ENCODE peak calls at places on chromosomes 6 and 20, in ten cellular contexts. B is fibroblast of the aortic adventitia; R is body of pancreas; T is Jurkat, Clone E6-1; X is CD8-positive, alpha-beta T cell; Y is prostate gland; L is pancreas; G is GM12865; W is thoracic aorta; I is heart right ventricle. H is an unnamed sample.

GRCh38 chr20:61736001-61736635 is 329.6 kb downstream of the TAF4 start:
- DNase-seq in B (no peak), Y (no peak), I (no peak), G (no peak), X (no peak), W (no peak), T (no peak), L (no peak), R (no peak), H (no peak)

GRCh38 chr6:134041093-134041492 is 11.3 kb downstream of the SLC2A12 start:
- DNase-seq in W (no peak), T (no peak), Y (no peak), B (peak), I (no peak), R (no peak), G (no peak), L (no peak), X (no peak), H (no peak)

GRCh38 chr20:46991850-46992639 is 97.4 kb downstream of the EYA2 start:
- DNase-seq in I (no peak), R (no peak), X (no peak), Y (no peak), T (no peak), L (no peak), G (no peak), B (no peak), W (no peak), H (no peak)

GRCh38 chr6:135358907-135359459 is 138.6 kb downstream of the AHI1 start:
- DNase-seq in L (no peak), R (no peak), G (no peak), X (no peak), T (no peak), W (no peak), B (peak), Y (no peak), I (no peak), H (no peak)

GRCh38 chr6:33589723-33590530 is 9.9 kb upstream of the BAK1 start:
- DNase-seq in B (peak), I (no peak), X (peak), T (no peak), R (peak), G (peak), W (no peak), L (peak), Y (peak), H (no peak)

GRCh38 chr20:62790075-62790474 is 6.2 kb upstream of the MRGBP start:
- DNase-seq in I (no peak), T (no peak), Y (no peak), R (no peak), X (no peak), L (no peak), W (no peak), B (no peak), G (no peak), H (no peak)

GRCh38 chr20:44182135-44182765 is 4.7 kb downstream of the JPH2 start:
- DNase-seq in Y (no peak), G (no peak), L (no peak), W (no peak), I (no peak), T (no peak), B (no peak), R (no peak), X (no peak), H (no peak)

GRCh38 chr6:165804331-165805066 is 141.5 kb upstream of the PDE10A start:
- DNase-seq in Y (no peak), R (no peak), T (no peak), G (no peak), B (peak), I (peak), X (no peak), W (no peak), L (no peak), H (peak)

GRCh38 chr20:63183422-63184146 is 32.3 kb downstream of the YTHDF1 start:
- DNase-seq in B (peak), R (peak), Y (peak), T (no peak), X (peak), I (no peak), W (no peak), L (peak), G (peak), H (no peak)

GRCh38 chr6:137830562-137830961 is 36.5 kb upstream of the TNFAIP3 start:
- DNase-seq in W (no peak), G (peak), L (no peak), X (no peak), Y (no peak), R (no peak), T (no peak), I (no peak), B (peak), H (no peak)

GRCh38 chr20:35506872-35507638 is 22.4 kb downstream of the C20orf173 start:
- DNase-seq in W (no peak), Y (no peak), I (no peak), G (peak), T (no peak), R (no peak), B (no peak), L (no peak), X (no peak), H (no peak)

GRCh38 chr6:25389501-25389900 is 110.3 kb downstream of the CARMIL1 start:
- DNase-seq in Y (no peak), B (peak), I (no peak), R (no peak), G (no peak), L (no peak), T (no peak), X (no peak), W (no peak), H (no peak)

GRCh38 chr6:155524249-155524651 is 68.6 kb upstream of the NOX3 start:
- DNase-seq in Y (no peak), I (no peak), W (no peak), T (no peak), R (no peak), G (no peak), B (peak), X (no peak), L (no peak), H (no peak)

GRCh38 chr6:142294681-142295080 is 7.1 kb upstream of the ADGRG6 start:
- DNase-seq in X (no peak), Y (no peak), L (no peak), I (no peak), T (no peak), B (no peak), W (no peak), R (no peak), G (no peak), H (no peak)

GRCh38 chr20:11305406-11305805 is 612.3 kb upstream of the BTBD3 start:
- DNase-seq in X (no peak), L (no peak), T (no peak), Y (no peak), W (no peak), G (peak), B (no peak), I (no peak), R (no peak), H (no peak)

GRCh38 chr6:487956-488355 is 96.4 kb downstream of the IRF4 start:
- DNase-seq in L (no peak), R (no peak), W (no peak), I (no peak), X (no peak), G (no peak), T (no peak), Y (no peak), B (no peak), H (no peak)

GRCh38 chr6:27545271-27546046 is 72.6 kb upstream of the ZNF184 start:
- DNase-seq in B (peak), T (no peak), R (no peak), X (no peak), Y (no peak), W (no peak), I (no peak), L (no peak), G (peak), H (no peak)

GRCh38 chr20:45378191-45378590 is at the start of gene TP53TG5:
- DNase-seq in R (no peak), T (peak), Y (no peak), L (no peak), W (no peak), I (no peak), X (no peak), G (no peak), B (no peak), H (no peak)

GRCh38 chr6:94636780-94637385 is 940.5 kb upstream of the MANEA start:
- DNase-seq in G (no peak), L (no peak), T (no peak), R (no peak), X (no peak), W (no peak), Y (no peak), B (no peak), I (no peak), H (no peak)

GRCh38 chr20:62627901-62628612 is 14.2 kb upstream of the SLCO4A1 start:
- DNase-seq in Y (no peak), B (peak), L (peak), W (no peak), R (no peak), I (no peak), G (peak), X (no peak), T (no peak), H (peak)

GRCh38 chr6:26537846-26538571 is at the start of gene HMGN4:
- DNase-seq in X (peak), W (no peak), I (peak), T (peak), R (peak), Y (peak), G (peak), L (peak), B (peak), H (peak)

GRCh38 chr20:5626603-5627002 is 123.6 kb upstream of the SHLD1 start:
- DNase-seq in B (no peak), L (no peak), Y (no peak), I (no peak), X (no peak), G (no peak), W (no peak), R (no peak), T (no peak), H (no peak)

GRCh38 chr20:48326868-48327267 is 500.9 kb downstream of the PREX1 start:
- DNase-seq in L (no peak), Y (no peak), B (no peak), G (no peak), I (peak), T (no peak), R (peak), X (no peak), W (no peak), H (no peak)

DNA sequence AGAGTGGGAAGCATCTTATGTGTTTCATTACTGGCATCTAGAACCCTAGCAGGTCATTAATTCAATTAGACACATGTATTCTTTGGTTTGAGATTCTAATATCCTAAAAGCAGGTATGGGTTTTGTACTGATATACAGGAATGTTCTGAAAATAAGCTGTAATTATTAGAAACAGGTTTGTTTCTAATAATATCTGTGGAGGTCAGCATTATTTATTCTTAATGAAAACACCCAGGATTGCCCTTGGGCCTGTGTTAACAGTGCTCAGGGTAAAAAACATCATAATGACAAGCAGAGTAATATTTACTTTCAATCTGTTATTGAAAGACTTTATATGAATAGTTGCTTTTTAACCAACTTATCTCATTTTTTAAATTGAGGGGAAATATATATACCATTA is 8.0 kb upstream of the TULP4 start:
- DNase-seq in B (no peak), X (no peak), I (no peak), T (no peak), G (no peak), R (no peak), Y (no peak), L (no peak), W (no peak), H (no peak)
- H3K4me3 ChIP-seq in B (no peak), X (no peak), I (no peak), T (no peak), G (no peak), R (no peak), Y (no peak), L (no peak), W (no peak), H (no peak)

DNA sequence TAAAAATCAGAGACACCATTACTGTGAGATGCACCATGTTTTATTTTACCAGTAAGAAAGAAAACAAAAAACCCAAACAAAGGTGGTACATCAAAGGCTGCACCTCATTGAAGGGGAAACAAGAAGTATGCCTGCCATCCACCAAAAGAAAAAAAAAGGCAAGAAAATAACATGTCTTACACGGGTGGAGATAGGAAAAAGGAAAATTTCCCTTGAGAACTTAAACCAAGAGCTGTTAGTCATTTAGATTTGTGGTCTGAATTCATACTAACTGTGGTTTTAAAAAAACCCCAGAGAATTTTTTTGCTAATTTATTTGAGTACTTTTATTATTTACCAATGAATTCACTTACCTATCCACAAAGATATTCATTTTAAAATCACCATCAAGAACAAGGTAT is 144.0 kb downstream of the LRRC1 start:
- DNase-seq in X (no peak), L (no peak), I (no peak), T (peak), R (no peak), B (no peak), Y (no peak), W (no peak), G (no peak), H (no peak)
- H3K4me3 ChIP-seq in X (no peak), L (no peak), I (no peak), T (no peak), R (no peak), B (no peak), Y (no peak), W (no peak), G (no peak), H (no peak)

GRCh38 chr6:29792123-29793035 is 35.2 kb upstream of the HLA-G start:
- DNase-seq in X (peak), R (peak), G (peak), I (peak), Y (peak), T (no peak), W (peak), L (peak), B (peak), H (peak)
- H3K4me3 ChIP-seq in X (peak), R (peak), G (peak), I (peak), Y (peak), T (no peak), W (peak), L (peak), B (peak), H (peak)

GRCh38 chr6:30548375-30548774 is 7.9 kb downstream of the GNL1 start:
- DNase-seq in L (no peak), G (no peak), T (no peak), X (no peak), R (no peak), I (no peak), W (no peak), Y (no peak), B (peak), H (no peak)
- H3K4me3 ChIP-seq in L (no peak), G (no peak), T (no peak), X (no peak), R (no peak), I (no peak), W (no peak), Y (no peak), B (no peak), H (no peak)

DNA sequence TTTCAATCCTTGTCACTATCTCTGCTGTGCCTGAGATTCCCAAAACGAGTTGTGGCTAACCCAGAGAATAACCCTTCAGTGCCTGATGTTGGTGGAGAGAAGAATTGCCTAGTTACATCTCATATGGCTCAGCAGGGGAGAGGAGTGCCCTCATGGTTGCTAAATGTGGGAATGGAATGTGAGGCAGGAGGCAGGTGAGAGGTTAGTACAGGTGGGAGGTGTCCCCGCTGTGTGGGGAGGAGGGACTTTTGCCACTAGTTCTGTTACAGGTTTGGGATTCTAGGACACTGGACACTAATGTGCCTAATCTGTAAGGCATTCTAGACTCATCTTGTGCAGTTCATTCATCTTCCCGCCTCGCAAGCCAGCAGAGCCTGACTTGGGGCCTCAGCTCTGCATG is 16.2 kb downstream of the TULP4 start:
- DNase-seq in W (no peak), L (no peak), R (peak), G (no peak), Y (no peak), X (no peak), T (no peak), B (no peak), I (no peak), H (no peak)
- H3K4me3 ChIP-seq in W (no peak), L (no peak), R (no peak), G (no peak), Y (no peak), X (no peak), T (no peak), B (no peak), I (no peak), H (no peak)

GRCh38 chr6:14397518-14397901 is 279.9 kb downstream of the CD83 start:
- DNase-seq in R (no peak), B (no peak), Y (no peak), X (no peak), L (no peak), G (no peak), I (no peak), T (no peak), W (no peak), H (no peak)
- H3K4me3 ChIP-seq in R (no peak), B (no peak), Y (no peak), X (no peak), L (no peak), G (no peak), I (no peak), T (no peak), W (no peak), H (no peak)

DNA sequence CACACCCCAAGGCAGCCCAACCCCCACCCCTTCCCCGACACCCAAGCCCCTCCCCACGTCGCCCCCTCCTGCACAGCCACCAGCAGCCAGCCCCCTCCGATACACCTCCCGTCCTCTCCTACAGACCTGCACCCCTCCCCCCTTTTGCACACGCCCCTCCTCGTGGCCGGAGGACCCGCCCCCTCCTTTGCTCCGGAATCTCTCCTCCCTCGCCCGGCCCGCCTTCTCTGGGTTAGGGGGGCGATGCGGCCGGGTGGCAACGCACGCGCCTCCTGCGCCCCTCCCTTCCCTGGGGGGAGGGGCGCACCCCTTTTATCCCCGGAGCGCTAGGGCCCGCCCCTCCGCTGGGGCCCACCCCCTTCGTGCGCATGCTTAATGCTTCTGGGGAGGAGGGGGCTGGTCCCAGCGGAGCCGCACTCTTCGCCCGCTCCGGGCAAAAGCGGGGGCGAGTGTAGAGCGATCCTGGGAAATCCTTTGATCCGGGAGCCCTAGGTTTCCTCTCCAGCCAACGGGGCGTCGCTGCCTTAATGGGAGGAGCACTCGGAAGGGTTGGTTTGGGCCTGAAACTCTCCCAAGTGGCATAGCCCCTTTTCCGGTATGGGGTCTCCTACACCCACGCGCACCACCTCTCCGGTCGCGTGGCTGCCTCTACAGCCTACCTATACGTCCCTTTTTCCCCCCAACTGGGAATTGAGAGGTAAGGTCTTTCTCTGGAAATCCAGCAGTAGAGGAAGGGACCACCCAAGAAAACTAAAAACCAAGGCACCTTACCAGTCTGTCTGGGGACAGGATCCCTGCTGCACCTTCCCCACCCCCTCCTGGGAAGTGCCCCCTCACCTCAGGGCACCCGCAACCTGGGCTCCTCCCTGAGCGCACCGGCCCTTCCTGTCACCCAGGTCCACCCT is 1.9 kb downstream of the SOX12 start:
- DNase-seq in R (peak), T (peak), Y (peak), B (peak), G (peak), X (peak), W (peak), I (peak), L (peak), H (peak)
- H3K4me3 ChIP-seq in R (peak), T (peak), Y (peak), B (peak), G (peak), X (peak), W (peak), I (peak), L (peak), H (peak)

GRCh38 chr6:62286470-62286843 is 432 bp upstream of the KHDRBS2 start:
- DNase-seq in T (no peak), B (no peak), Y (no peak), G (no peak), R (no peak), X (no peak), I (no peak), W (no peak), L (no peak), H (no peak)

GRCh38 chr6:62283828-62284411 is 2.1 kb downstream of the KHDRBS2 start:
- DNase-seq in B (peak), W (no peak), I (no peak), L (no peak), R (no peak), Y (no peak), T (peak), G (peak), X (no peak), H (no peak)

GRCh38 chr6:62283359-62283758 is 2.7 kb downstream of the KHDRBS2 start:
- DNase-seq in R (no peak), L (no peak), G (no peak), X (no peak), T (no peak), I (no peak), W (no peak), Y (no peak), B (no peak), H (no peak)

GRCh38 chr6:62285612-62286469 is at the start of gene KHDRBS2:
- DNase-seq in T (no peak), X (no peak), Y (peak), L (peak), W (peak), G (peak), B (no peak), R (peak), I (peak), H (peak)

DNA sequence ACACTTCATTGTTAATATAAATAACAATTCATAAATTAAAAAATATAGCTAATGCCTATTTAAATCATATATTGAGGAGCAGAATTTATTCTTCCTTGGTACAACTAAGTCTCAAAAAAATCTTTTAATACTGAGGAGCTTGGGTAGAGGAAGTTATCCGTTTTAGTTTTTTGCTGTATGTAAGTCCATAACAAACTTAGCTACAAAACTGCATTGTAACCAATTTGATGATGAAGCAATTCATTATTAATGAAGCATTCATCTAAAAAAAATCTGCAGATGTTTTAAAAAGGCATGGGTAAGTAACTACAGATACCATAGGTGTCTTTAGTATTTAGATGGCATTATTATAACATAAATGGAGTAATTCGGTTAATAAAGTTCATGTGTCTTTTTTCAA is 1.3 kb downstream of the KHDRBS2 start:
- DNase-seq in G (no peak), Y (no peak), W (no peak), L (no peak), R (no peak), I (no peak), B (no peak), X (no peak), T (no peak), H (no peak)
- H3K4me3 ChIP-seq in G (no peak), Y (no peak), W (no peak), L (no peak), R (no peak), I (no peak), B (no peak), X (no peak), T (no peak), H (no peak)

DNA sequence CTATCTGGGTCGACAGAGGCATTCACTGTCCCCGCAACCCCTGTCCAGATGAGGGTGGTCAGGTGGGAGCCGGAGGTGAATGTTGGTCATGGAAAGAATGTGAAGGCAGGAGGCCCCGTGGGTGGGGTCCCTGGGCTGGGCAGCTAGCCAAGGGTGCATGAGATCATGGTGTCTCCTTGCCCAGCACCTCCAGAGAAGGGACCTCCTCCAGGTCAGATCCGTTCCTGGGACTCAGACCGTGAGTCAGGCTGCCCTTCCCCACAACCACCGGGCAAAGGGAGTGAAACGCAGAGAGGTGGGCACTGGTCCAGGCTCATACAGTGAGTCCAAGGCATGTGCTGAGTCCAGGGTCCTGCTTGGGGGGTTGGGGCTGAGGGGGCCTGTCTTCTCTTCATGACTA is 3.5 kb downstream of the FOXS1 start:
- DNase-seq in Y (no peak), L (no peak), W (peak), R (no peak), X (no peak), G (no peak), B (peak), I (no peak), T (no peak), H (peak)
- H3K4me3 ChIP-seq in Y (no peak), L (no peak), W (peak), R (no peak), X (no peak), G (no peak), B (no peak), I (no peak), T (no peak), H (no peak)

H was measured in heart left ventricle.